ENCODE peak calls at places on chromosomes 1 and 21, in five cellular contexts. U is ELR, D is GM04503, P is psoas muscle, S is mucosa of gallbladder. J is an unnamed sample.

GRCh38 chr1:186896211-186896610 is 67.5 kb downstream of the PLA2G4A start:
- DNase-seq in U (no peak), D (no peak), P (no peak), S (no peak), J (no peak)

GRCh38 chr1:941588-942383 is 17.3 kb downstream of the NOC2L start:
- DNase-seq in U (peak), D (no peak), P (peak), S (peak), J (peak)

GRCh38 chr1:111302374-111302773 is 11.7 kb downstream of the CHIA start:
- DNase-seq in U (no peak), D (no peak), P (no peak), S (no peak), J (no peak)

GRCh38 chr1:12539705-12540579 is 78.1 kb downstream of the DHRS3 start:
- DNase-seq in U (peak), D (peak), P (peak), S (peak), J (no peak)

GRCh38 chr21:39669976-39670671 is 57.4 kb downstream of the B3GALT5 start:
- DNase-seq in U (no peak), D (no peak), P (no peak), S (no peak), J (no peak)

GRCh38 chr1:40792036-40792435 is 8.4 kb downstream of the KCNQ4 start:
- DNase-seq in U (no peak), D (no peak), P (no peak), S (no peak), J (no peak)

GRCh38 chr1:55702064-55702463 is 486.9 kb upstream of the USP24 start:
- DNase-seq in U (peak), D (no peak), P (no peak), S (no peak), J (peak)

GRCh38 chr1:26391450-26391849 is 18.9 kb upstream of the ZNF683 start:
- DNase-seq in U (peak), D (no peak), P (no peak), S (no peak), J (no peak)